ENCODE peak calls at places on chromosomes 16 and 17, in six cellular contexts. One of them, this sample, is unnamed.

GRCh38 chr17:3635474-3636153 is 436 bp downstream of the SHPK start:
- DNase-seq in activated T-helper 1 cell treated with Interleukin-2 at 50 U/mL for 16 hours: no peak
- DNase-seq in hippocampal formation: no peak
- DNase-seq in activated T-helper 9 cell treated with anti-CD3 and anti-CD28 coated beads, Interleukin-2, amount 50 U/mL, for 16 hours: no peak
- DNase-seq in NCI-H2029: no peak
- DNase-seq in GM13976: peak
- DNase-seq in this sample: no peak

GRCh38 chr17:1270210-1271019 is at the start of gene BHLHA9:
- DNase-seq in NCI-H2029: no peak
- DNase-seq in GM13976: no peak
- DNase-seq in activated T-helper 1 cell treated with Interleukin-2 at 50 U/mL for 16 hours: no peak
- DNase-seq in activated T-helper 9 cell treated with anti-CD3 and anti-CD28 coated beads, Interleukin-2, amount 50 U/mL, for 16 hours: no peak
- DNase-seq in hippocampal formation: no peak
- DNase-seq in this sample: no peak

GRCh38 chr17:50127661-50128361 is 2.1 kb downstream of the SAMD14 start:
- DNase-seq in GM13976: no peak
- DNase-seq in NCI-H2029: no peak
- DNase-seq in activated T-helper 1 cell treated with Interleukin-2 at 50 U/mL for 16 hours: no peak
- DNase-seq in activated T-helper 9 cell treated with anti-CD3 and anti-CD28 coated beads, Interleukin-2, amount 50 U/mL, for 16 hours: no peak
- DNase-seq in hippocampal formation: no peak
- DNase-seq in this sample: no peak

GRCh38 chr17:22507823-22508222 is 815.5 kb downstream of the KCNJ18 start:
- DNase-seq in hippocampal formation: no peak
- DNase-seq in activated T-helper 9 cell treated with anti-CD3 and anti-CD28 coated beads, Interleukin-2, amount 50 U/mL, for 16 hours: no peak
- DNase-seq in activated T-helper 1 cell treated with Interleukin-2 at 50 U/mL for 16 hours: no peak
- DNase-seq in NCI-H2029: no peak
- DNase-seq in GM13976: no peak
- DNase-seq in this sample: no peak

GRCh38 chr16:78292726-78293380 is 193.4 kb downstream of the WWOX start:
- DNase-seq in activated T-helper 1 cell treated with Interleukin-2 at 50 U/mL for 16 hours: no peak
- DNase-seq in NCI-H2029: no peak
- DNase-seq in hippocampal formation: no peak
- DNase-seq in GM13976: no peak
- DNase-seq in activated T-helper 9 cell treated with anti-CD3 and anti-CD28 coated beads, Interleukin-2, amount 50 U/mL, for 16 hours: no peak
- DNase-seq in this sample: no peak

GRCh38 chr16:21663889-21664647 is at the start of gene OTOA:
- DNase-seq in hippocampal formation: no peak
- DNase-seq in NCI-H2029: no peak
- DNase-seq in GM13976: peak
- DNase-seq in activated T-helper 9 cell treated with anti-CD3 and anti-CD28 coated beads, Interleukin-2, amount 50 U/mL, for 16 hours: peak
- DNase-seq in activated T-helper 1 cell treated with Interleukin-2 at 50 U/mL for 16 hours: no peak
- DNase-seq in this sample: no peak

GRCh38 chr17:41772218-41772585 is 14.3 kb downstream of the JUP start:
- DNase-seq in activated T-helper 1 cell treated with Interleukin-2 at 50 U/mL for 16 hours: no peak
- DNase-seq in NCI-H2029: no peak
- DNase-seq in hippocampal formation: no peak
- DNase-seq in activated T-helper 9 cell treated with anti-CD3 and anti-CD28 coated beads, Interleukin-2, amount 50 U/mL, for 16 hours: no peak
- DNase-seq in GM13976: no peak
- DNase-seq in this sample: no peak

GRCh38 chr17:57211543-57211942 is 44.8 kb upstream of the MSI2 start:
- DNase-seq in activated T-helper 9 cell treated with anti-CD3 and anti-CD28 coated beads, Interleukin-2, amount 50 U/mL, for 16 hours: no peak
- DNase-seq in GM13976: no peak
- DNase-seq in activated T-helper 1 cell treated with Interleukin-2 at 50 U/mL for 16 hours: no peak
- DNase-seq in NCI-H2029: peak
- DNase-seq in hippocampal formation: no peak
- DNase-seq in this sample: no peak

GRCh38 chr16:88349153-88349902 is 33.4 kb upstream of the ZNF469 start:
- DNase-seq in activated T-helper 9 cell treated with anti-CD3 and anti-CD28 coated beads, Interleukin-2, amount 50 U/mL, for 16 hours: no peak
- DNase-seq in NCI-H2029: no peak
- DNase-seq in GM13976: no peak
- DNase-seq in activated T-helper 1 cell treated with Interleukin-2 at 50 U/mL for 16 hours: no peak
- DNase-seq in hippocampal formation: no peak
- DNase-seq in this sample: no peak

GRCh38 chr17:76481091-76481655 is 13.8 kb downstream of the AANAT start:
- DNase-seq in NCI-H2029: no peak
- DNase-seq in activated T-helper 9 cell treated with anti-CD3 and anti-CD28 coated beads, Interleukin-2, amount 50 U/mL, for 16 hours: no peak
- DNase-seq in activated T-helper 1 cell treated with Interleukin-2 at 50 U/mL for 16 hours: no peak
- DNase-seq in GM13976: peak
- DNase-seq in hippocampal formation: no peak
- DNase-seq in this sample: no peak

GRCh38 chr17:43416998-43417891 is 18.5 kb downstream of the ARL4D start:
- DNase-seq in NCI-H2029: peak
- DNase-seq in activated T-helper 9 cell treated with anti-CD3 and anti-CD28 coated beads, Interleukin-2, amount 50 U/mL, for 16 hours: no peak
- DNase-seq in activated T-helper 1 cell treated with Interleukin-2 at 50 U/mL for 16 hours: no peak
- DNase-seq in GM13976: no peak
- DNase-seq in hippocampal formation: peak
- DNase-seq in this sample: no peak

GRCh38 chr17:50211249-50212120 is 10.1 kb upstream of the COL1A1 start:
- DNase-seq in activated T-helper 1 cell treated with Interleukin-2 at 50 U/mL for 16 hours: no peak
- DNase-seq in GM13976: no peak
- DNase-seq in hippocampal formation: no peak
- DNase-seq in activated T-helper 9 cell treated with anti-CD3 and anti-CD28 coated beads, Interleukin-2, amount 50 U/mL, for 16 hours: no peak
- DNase-seq in NCI-H2029: no peak
- DNase-seq in this sample: no peak

GRCh38 chr17:9700136-9700535 is 54.8 kb downstream of the USP43 start:
- DNase-seq in hippocampal formation: no peak
- DNase-seq in NCI-H2029: no peak
- DNase-seq in GM13976: no peak
- DNase-seq in activated T-helper 9 cell treated with anti-CD3 and anti-CD28 coated beads, Interleukin-2, amount 50 U/mL, for 16 hours: no peak
- DNase-seq in activated T-helper 1 cell treated with Interleukin-2 at 50 U/mL for 16 hours: no peak
- DNase-seq in this sample: no peak

GRCh38 chr17:77696720-77697460 is 261.6 kb upstream of the TNRC6C start:
- DNase-seq in activated T-helper 9 cell treated with anti-CD3 and anti-CD28 coated beads, Interleukin-2, amount 50 U/mL, for 16 hours: no peak
- DNase-seq in hippocampal formation: no peak
- DNase-seq in NCI-H2029: no peak
- DNase-seq in activated T-helper 1 cell treated with Interleukin-2 at 50 U/mL for 16 hours: no peak
- DNase-seq in GM13976: no peak
- DNase-seq in this sample: no peak

GRCh38 chr17:1491406-1492248 is 859 bp downstream of the MYO1C start:
- DNase-seq in hippocampal formation: peak
- DNase-seq in activated T-helper 1 cell treated with Interleukin-2 at 50 U/mL for 16 hours: no peak
- DNase-seq in NCI-H2029: no peak
- DNase-seq in GM13976: peak
- DNase-seq in activated T-helper 9 cell treated with anti-CD3 and anti-CD28 coated beads, Interleukin-2, amount 50 U/mL, for 16 hours: peak
- DNase-seq in this sample: no peak

GRCh38 chr17:76107507-76107906 is 3.9 kb upstream of the EXOC7 start:
- DNase-seq in activated T-helper 1 cell treated with Interleukin-2 at 50 U/mL for 16 hours: no peak
- DNase-seq in GM13976: no peak
- DNase-seq in hippocampal formation: no peak
- DNase-seq in activated T-helper 9 cell treated with anti-CD3 and anti-CD28 coated beads, Interleukin-2, amount 50 U/mL, for 16 hours: no peak
- DNase-seq in NCI-H2029: no peak
- DNase-seq in this sample: no peak

GRCh38 chr16:86680137-86680536 is 101.8 kb downstream of the FOXL1 start:
- DNase-seq in activated T-helper 1 cell treated with Interleukin-2 at 50 U/mL for 16 hours: no peak
- DNase-seq in NCI-H2029: no peak
- DNase-seq in GM13976: no peak
- DNase-seq in activated T-helper 9 cell treated with anti-CD3 and anti-CD28 coated beads, Interleukin-2, amount 50 U/mL, for 16 hours: no peak
- DNase-seq in hippocampal formation: no peak
- DNase-seq in this sample: no peak

GRCh38 chr16:30986129-30986991 is 1.4 kb downstream of the HSD3B7 start:
- DNase-seq in activated T-helper 1 cell treated with Interleukin-2 at 50 U/mL for 16 hours: no peak
- DNase-seq in GM13976: no peak
- DNase-seq in hippocampal formation: no peak
- DNase-seq in activated T-helper 9 cell treated with anti-CD3 and anti-CD28 coated beads, Interleukin-2, amount 50 U/mL, for 16 hours: no peak
- DNase-seq in NCI-H2029: no peak
- DNase-seq in this sample: no peak

GRCh38 chr17:79842656-79843474 is 3.6 kb upstream of the CBX4 start:
- DNase-seq in hippocampal formation: no peak
- DNase-seq in activated T-helper 1 cell treated with Interleukin-2 at 50 U/mL for 16 hours: no peak
- DNase-seq in NCI-H2029: no peak
- DNase-seq in activated T-helper 9 cell treated with anti-CD3 and anti-CD28 coated beads, Interleukin-2, amount 50 U/mL, for 16 hours: no peak
- DNase-seq in GM13976: peak
- DNase-seq in this sample: no peak

GRCh38 chr16:77833906-77834599 is 45.7 kb downstream of the VAT1L start:
- DNase-seq in activated T-helper 9 cell treated with anti-CD3 and anti-CD28 coated beads, Interleukin-2, amount 50 U/mL, for 16 hours: no peak
- DNase-seq in NCI-H2029: no peak
- DNase-seq in GM13976: no peak
- DNase-seq in hippocampal formation: no peak
- DNase-seq in activated T-helper 1 cell treated with Interleukin-2 at 50 U/mL for 16 hours: no peak
- DNase-seq in this sample: no peak

GRCh38 chr17:71287246-71287828 is 833.5 kb upstream of the SOX9 start:
- DNase-seq in GM13976: no peak
- DNase-seq in NCI-H2029: no peak
- DNase-seq in activated T-helper 1 cell treated with Interleukin-2 at 50 U/mL for 16 hours: no peak
- DNase-seq in activated T-helper 9 cell treated with anti-CD3 and anti-CD28 coated beads, Interleukin-2, amount 50 U/mL, for 16 hours: no peak
- DNase-seq in hippocampal formation: no peak
- DNase-seq in this sample: no peak

GRCh38 chr16:1523581-1524245 is 9.8 kb upstream of the TMEM204 start:
- DNase-seq in hippocampal formation: no peak
- DNase-seq in activated T-helper 1 cell treated with Interleukin-2 at 50 U/mL for 16 hours: no peak
- DNase-seq in GM13976: no peak
- DNase-seq in activated T-helper 9 cell treated with anti-CD3 and anti-CD28 coated beads, Interleukin-2, amount 50 U/mL, for 16 hours: no peak
- DNase-seq in NCI-H2029: no peak
- DNase-seq in this sample: no peak

GRCh38 chr17:78418627-78419026 is 40.2 kb downstream of the PGS1 start:
- DNase-seq in hippocampal formation: no peak
- DNase-seq in activated T-helper 9 cell treated with anti-CD3 and anti-CD28 coated beads, Interleukin-2, amount 50 U/mL, for 16 hours: no peak
- DNase-seq in NCI-H2029: no peak
- DNase-seq in activated T-helper 1 cell treated with Interleukin-2 at 50 U/mL for 16 hours: no peak
- DNase-seq in GM13976: no peak
- DNase-seq in this sample: no peak

GRCh38 chr17:57245786-57246185 is 10.5 kb upstream of the MSI2 start:
- DNase-seq in GM13976: no peak
- DNase-seq in activated T-helper 1 cell treated with Interleukin-2 at 50 U/mL for 16 hours: no peak
- DNase-seq in NCI-H2029: no peak
- DNase-seq in hippocampal formation: no peak
- DNase-seq in activated T-helper 9 cell treated with anti-CD3 and anti-CD28 coated beads, Interleukin-2, amount 50 U/mL, for 16 hours: no peak
- DNase-seq in this sample: no peak

GRCh38 chr17:21418446-21419298 is 42.5 kb downstream of the KCNJ12 start:
- DNase-seq in hippocampal formation: no peak
- DNase-seq in activated T-helper 9 cell treated with anti-CD3 and anti-CD28 coated beads, Interleukin-2, amount 50 U/mL, for 16 hours: no peak
- DNase-seq in GM13976: no peak
- DNase-seq in activated T-helper 1 cell treated with Interleukin-2 at 50 U/mL for 16 hours: no peak
- DNase-seq in NCI-H2029: no peak
- DNase-seq in this sample: no peak

GRCh38 chr17:31074772-31075538 is 19.8 kb upstream of the NF1 start:
- DNase-seq in activated T-helper 9 cell treated with anti-CD3 and anti-CD28 coated beads, Interleukin-2, amount 50 U/mL, for 16 hours: no peak
- DNase-seq in activated T-helper 1 cell treated with Interleukin-2 at 50 U/mL for 16 hours: no peak
- DNase-seq in hippocampal formation: no peak
- DNase-seq in NCI-H2029: no peak
- DNase-seq in GM13976: no peak
- DNase-seq in this sample: no peak

GRCh38 chr17:40550608-40551007 is 14.7 kb downstream of the CCR7 start:
- DNase-seq in activated T-helper 9 cell treated with anti-CD3 and anti-CD28 coated beads, Interleukin-2, amount 50 U/mL, for 16 hours: no peak
- DNase-seq in GM13976: peak
- DNase-seq in activated T-helper 1 cell treated with Interleukin-2 at 50 U/mL for 16 hours: no peak
- DNase-seq in hippocampal formation: no peak
- DNase-seq in NCI-H2029: no peak
- DNase-seq in this sample: no peak

GRCh38 chr17:70629902-70630301 is 460.6 kb downstream of the KCNJ2 start:
- DNase-seq in activated T-helper 9 cell treated with anti-CD3 and anti-CD28 coated beads, Interleukin-2, amount 50 U/mL, for 16 hours: no peak
- DNase-seq in hippocampal formation: peak
- DNase-seq in NCI-H2029: no peak
- DNase-seq in activated T-helper 1 cell treated with Interleukin-2 at 50 U/mL for 16 hours: no peak
- DNase-seq in GM13976: no peak
- DNase-seq in this sample: no peak

GRCh38 chr17:1965556-1966273 is 59.4 kb downstream of the RTN4RL1 start:
- DNase-seq in hippocampal formation: no peak
- DNase-seq in activated T-helper 1 cell treated with Interleukin-2 at 50 U/mL for 16 hours: no peak
- DNase-seq in NCI-H2029: no peak
- DNase-seq in GM13976: no peak
- DNase-seq in activated T-helper 9 cell treated with anti-CD3 and anti-CD28 coated beads, Interleukin-2, amount 50 U/mL, for 16 hours: no peak
- DNase-seq in this sample: no peak

GRCh38 chr17:15081008-15081407 is 184.1 kb downstream of the PMP22 start:
- DNase-seq in activated T-helper 9 cell treated with anti-CD3 and anti-CD28 coated beads, Interleukin-2, amount 50 U/mL, for 16 hours: no peak
- DNase-seq in GM13976: no peak
- DNase-seq in NCI-H2029: no peak
- DNase-seq in hippocampal formation: no peak
- DNase-seq in activated T-helper 1 cell treated with Interleukin-2 at 50 U/mL for 16 hours: no peak
- DNase-seq in this sample: no peak

GRCh38 chr17:61487668-61488595 is 35.7 kb downstream of the TBX4 start:
- DNase-seq in hippocampal formation: no peak
- DNase-seq in GM13976: no peak
- DNase-seq in NCI-H2029: no peak
- DNase-seq in activated T-helper 9 cell treated with anti-CD3 and anti-CD28 coated beads, Interleukin-2, amount 50 U/mL, for 16 hours: no peak
- DNase-seq in activated T-helper 1 cell treated with Interleukin-2 at 50 U/mL for 16 hours: no peak
- DNase-seq in this sample: no peak

GRCh38 chr17:63983326-63983725 is 10.6 kb upstream of the SCN4A start:
- DNase-seq in activated T-helper 9 cell treated with anti-CD3 and anti-CD28 coated beads, Interleukin-2, amount 50 U/mL, for 16 hours: no peak
- DNase-seq in NCI-H2029: no peak
- DNase-seq in hippocampal formation: no peak
- DNase-seq in GM13976: no peak
- DNase-seq in activated T-helper 1 cell treated with Interleukin-2 at 50 U/mL for 16 hours: no peak
- DNase-seq in this sample: no peak

GRCh38 chr16:12500771-12501170 is 302.9 kb downstream of the CPPED1 start:
- DNase-seq in activated T-helper 9 cell treated with anti-CD3 and anti-CD28 coated beads, Interleukin-2, amount 50 U/mL, for 16 hours: no peak
- DNase-seq in hippocampal formation: no peak
- DNase-seq in GM13976: no peak
- DNase-seq in NCI-H2029: peak
- DNase-seq in activated T-helper 1 cell treated with Interleukin-2 at 50 U/mL for 16 hours: no peak
- DNase-seq in this sample: no peak

This sample was measured in central memory CD4-positive, alpha-beta T cell.